ENCODE peak calls at places on chromosomes 5 and 9, in four cellular contexts. One of them, this sample, is unnamed.
A peak's percentile ranks its signal among the peaks of the same experiment; 100 is the strongest.

GRCh38 chr5:74503-75109 is 17.4 kb upstream of the PLEKHG4B start:
- DNase-seq in mammary epithelial cell: no peak
- DNase-seq in body of pancreas: no peak
- DNase-seq in CD8-positive, alpha-beta T cell: no peak
- DNase-seq in this sample: no peak

GRCh38 chr9:91033802-91034201 is 232.2 kb downstream of the SYK start:
- DNase-seq in mammary epithelial cell: no peak
- DNase-seq in body of pancreas: no peak
- DNase-seq in CD8-positive, alpha-beta T cell: peak; percentile 51
- DNase-seq in this sample: peak; percentile 37

GRCh38 chr5:147455822-147456221 is 54.0 kb downstream of the DPYSL3 start:
- DNase-seq in mammary epithelial cell: no peak
- DNase-seq in body of pancreas: no peak
- DNase-seq in CD8-positive, alpha-beta T cell: no peak
- DNase-seq in this sample: no peak

GRCh38 chr5:136080483-136081180 is 51.8 kb downstream of the TGFBI start:
- DNase-seq in mammary epithelial cell: peak; percentile 95
- DNase-seq in body of pancreas: peak; percentile 84
- DNase-seq in CD8-positive, alpha-beta T cell: peak; percentile 44
- DNase-seq in this sample: peak; percentile 58

GRCh38 chr9:136944094-136944518 is 432 bp downstream of the FBXW5 start:
- DNase-seq in mammary epithelial cell: peak; percentile 43
- DNase-seq in body of pancreas: peak; percentile 53
- DNase-seq in CD8-positive, alpha-beta T cell: peak; percentile 31
- DNase-seq in this sample: no peak

GRCh38 chr5:28766565-28767158 is 1728.3 kb upstream of the CDH9 start:
- DNase-seq in mammary epithelial cell: peak; percentile 24
- DNase-seq in body of pancreas: no peak
- DNase-seq in CD8-positive, alpha-beta T cell: no peak
- DNase-seq in this sample: no peak

GRCh38 chr5:6819521-6819920 is 106.3 kb downstream of the TENT4A start:
- DNase-seq in mammary epithelial cell: no peak
- DNase-seq in body of pancreas: no peak
- DNase-seq in CD8-positive, alpha-beta T cell: no peak
- DNase-seq in this sample: no peak

GRCh38 chr5:159419567-159419966 is 89.3 kb upstream of the IL12B start:
- DNase-seq in mammary epithelial cell: no peak
- DNase-seq in body of pancreas: no peak
- DNase-seq in CD8-positive, alpha-beta T cell: no peak
- DNase-seq in this sample: no peak

GRCh38 chr5:44046581-44047327 is 342.5 kb downstream of the FGF10 start:
- DNase-seq in mammary epithelial cell: no peak
- DNase-seq in body of pancreas: peak; percentile 11
- DNase-seq in CD8-positive, alpha-beta T cell: no peak
- DNase-seq in this sample: no peak

GRCh38 chr5:180670586-180671359 is 21.4 kb upstream of the FLT4 start:
- DNase-seq in mammary epithelial cell: peak; percentile 13
- DNase-seq in body of pancreas: peak; percentile 69
- DNase-seq in CD8-positive, alpha-beta T cell: peak; percentile 50
- DNase-seq in this sample: no peak

GRCh38 chr5:14343376-14343775 is 200.2 kb downstream of the TRIO start:
- DNase-seq in mammary epithelial cell: no peak
- DNase-seq in body of pancreas: no peak
- DNase-seq in CD8-positive, alpha-beta T cell: no peak
- DNase-seq in this sample: no peak

GRCh38 chr5:73443725-73444498 is 4.7 kb downstream of the FOXD1 start:
- DNase-seq in mammary epithelial cell: no peak
- DNase-seq in body of pancreas: no peak
- DNase-seq in CD8-positive, alpha-beta T cell: no peak
- DNase-seq in this sample: no peak

GRCh38 chr5:170597109-170597741 is 93.4 kb downstream of the KCNIP1 start:
- DNase-seq in mammary epithelial cell: peak; percentile 95
- DNase-seq in body of pancreas: no peak
- DNase-seq in CD8-positive, alpha-beta T cell: no peak
- DNase-seq in this sample: no peak

GRCh38 chr9:37908698-37909186 is 4.8 kb upstream of the SLC25A51 start:
- DNase-seq in mammary epithelial cell: peak; percentile 64
- DNase-seq in body of pancreas: peak; percentile 71
- DNase-seq in CD8-positive, alpha-beta T cell: no peak
- DNase-seq in this sample: no peak

GRCh38 chr9:137482094-137482781 is 23.1 kb upstream of the NSMF start:
- DNase-seq in mammary epithelial cell: peak; percentile 89
- DNase-seq in body of pancreas: peak; percentile 54
- DNase-seq in CD8-positive, alpha-beta T cell: no peak
- DNase-seq in this sample: no peak

GRCh38 chr5:73126381-73126780 is 6.0 kb downstream of the TMEM171 start:
- DNase-seq in mammary epithelial cell: no peak
- DNase-seq in body of pancreas: no peak
- DNase-seq in CD8-positive, alpha-beta T cell: no peak
- DNase-seq in this sample: no peak

GRCh38 chr9:84953797-84954695 is 284.5 kb downstream of the NTRK2 start:
- DNase-seq in mammary epithelial cell: peak; percentile 73
- DNase-seq in body of pancreas: peak; percentile 81
- DNase-seq in CD8-positive, alpha-beta T cell: peak; percentile 38
- DNase-seq in this sample: no peak

GRCh38 chr9:4666042-4666699 is at the start of gene SPATA6L:
- DNase-seq in mammary epithelial cell: peak; percentile 48
- DNase-seq in body of pancreas: peak; percentile 80
- DNase-seq in CD8-positive, alpha-beta T cell: peak; percentile 54
- DNase-seq in this sample: peak; percentile 29

GRCh38 chr9:97525451-97525850 is 24.0 kb downstream of the TMOD1 start:
- DNase-seq in mammary epithelial cell: peak; percentile 86
- DNase-seq in body of pancreas: no peak
- DNase-seq in CD8-positive, alpha-beta T cell: no peak
- DNase-seq in this sample: no peak

GRCh38 chr9:113296796-113297558 is 6.2 kb downstream of the RNF183 start:
- DNase-seq in mammary epithelial cell: no peak
- DNase-seq in body of pancreas: no peak
- DNase-seq in CD8-positive, alpha-beta T cell: no peak
- DNase-seq in this sample: no peak

GRCh38 chr9:136551401-136552116 is 5.7 kb upstream of the NOTCH1 start:
- DNase-seq in mammary epithelial cell: peak; percentile 88
- DNase-seq in body of pancreas: peak; percentile 72
- DNase-seq in CD8-positive, alpha-beta T cell: no peak
- DNase-seq in this sample: no peak

GRCh38 chr5:157196045-157196444 is 15.4 kb downstream of the ITK start:
- DNase-seq in mammary epithelial cell: no peak
- DNase-seq in body of pancreas: no peak
- DNase-seq in CD8-positive, alpha-beta T cell: no peak
- DNase-seq in this sample: no peak

GRCh38 chr9:92971121-92971520 is 23.8 kb downstream of the FGD3 start:
- DNase-seq in mammary epithelial cell: no peak
- DNase-seq in body of pancreas: no peak
- DNase-seq in CD8-positive, alpha-beta T cell: peak; percentile 8
- DNase-seq in this sample: no peak

GRCh38 chr9:1604942-1605560 is 410.1 kb upstream of the SMARCA2 start:
- DNase-seq in mammary epithelial cell: peak; percentile 8
- DNase-seq in body of pancreas: no peak
- DNase-seq in CD8-positive, alpha-beta T cell: no peak
- DNase-seq in this sample: no peak

GRCh38 chr5:176692326-176692725 is 45.0 kb downstream of the TSPAN17 start:
- DNase-seq in mammary epithelial cell: no peak
- DNase-seq in body of pancreas: no peak
- DNase-seq in CD8-positive, alpha-beta T cell: no peak
- DNase-seq in this sample: no peak

GRCh38 chr5:15286659-15287058 is 213.3 kb upstream of the FBXL7 start:
- DNase-seq in mammary epithelial cell: no peak
- DNase-seq in body of pancreas: no peak
- DNase-seq in CD8-positive, alpha-beta T cell: no peak
- DNase-seq in this sample: no peak

GRCh38 chr9:107881625-107882300 is 392.2 kb upstream of the KLF4 start:
- DNase-seq in mammary epithelial cell: peak; percentile 31
- DNase-seq in body of pancreas: no peak
- DNase-seq in CD8-positive, alpha-beta T cell: no peak
- DNase-seq in this sample: no peak

GRCh38 chr5:109455598-109456096 is 45.9 kb upstream of the PJA2 start:
- DNase-seq in mammary epithelial cell: peak; percentile 100
- DNase-seq in body of pancreas: peak; percentile 19
- DNase-seq in CD8-positive, alpha-beta T cell: no peak
- DNase-seq in this sample: no peak

GRCh38 chr5:150109921-150110320 is 23.6 kb upstream of the CSF1R start:
- DNase-seq in mammary epithelial cell: peak; percentile 59
- DNase-seq in body of pancreas: no peak
- DNase-seq in CD8-positive, alpha-beta T cell: no peak
- DNase-seq in this sample: no peak

GRCh38 chr9:128625391-128626145 is 31.1 kb downstream of the DYNC2I2 start:
- DNase-seq in mammary epithelial cell: no peak
- DNase-seq in body of pancreas: peak; percentile 71
- DNase-seq in CD8-positive, alpha-beta T cell: no peak
- DNase-seq in this sample: no peak

GRCh38 chr9:128626181-128626580 is 30.5 kb downstream of the DYNC2I2 start:
- DNase-seq in mammary epithelial cell: no peak
- DNase-seq in body of pancreas: no peak
- DNase-seq in CD8-positive, alpha-beta T cell: no peak
- DNase-seq in this sample: no peak

GRCh38 chr9:128627127-128627715 is 29.4 kb downstream of the DYNC2I2 start:
- DNase-seq in mammary epithelial cell: no peak
- DNase-seq in body of pancreas: no peak
- DNase-seq in CD8-positive, alpha-beta T cell: no peak
- DNase-seq in this sample: no peak

GRCh38 chr9:128621730-128622455 is 34.8 kb downstream of the DYNC2I2 start:
- DNase-seq in mammary epithelial cell: peak; percentile 72
- DNase-seq in body of pancreas: no peak
- DNase-seq in CD8-positive, alpha-beta T cell: no peak
- DNase-seq in this sample: no peak

GRCh38 chr9:128624566-128624965 is 32.1 kb downstream of the DYNC2I2 start:
- DNase-seq in mammary epithelial cell: no peak
- DNase-seq in body of pancreas: no peak
- DNase-seq in CD8-positive, alpha-beta T cell: no peak
- DNase-seq in this sample: no peak
- H3K27ac ChIP-seq in mammary epithelial cell: no peak overlapping the region
- H3K27ac ChIP-seq in body of pancreas: no peak overlapping the region
- H3K27ac ChIP-seq in CD8-positive, alpha-beta T cell: no peak overlapping the region
- H3K27ac ChIP-seq in this sample: no peak overlapping the region

DNA sequence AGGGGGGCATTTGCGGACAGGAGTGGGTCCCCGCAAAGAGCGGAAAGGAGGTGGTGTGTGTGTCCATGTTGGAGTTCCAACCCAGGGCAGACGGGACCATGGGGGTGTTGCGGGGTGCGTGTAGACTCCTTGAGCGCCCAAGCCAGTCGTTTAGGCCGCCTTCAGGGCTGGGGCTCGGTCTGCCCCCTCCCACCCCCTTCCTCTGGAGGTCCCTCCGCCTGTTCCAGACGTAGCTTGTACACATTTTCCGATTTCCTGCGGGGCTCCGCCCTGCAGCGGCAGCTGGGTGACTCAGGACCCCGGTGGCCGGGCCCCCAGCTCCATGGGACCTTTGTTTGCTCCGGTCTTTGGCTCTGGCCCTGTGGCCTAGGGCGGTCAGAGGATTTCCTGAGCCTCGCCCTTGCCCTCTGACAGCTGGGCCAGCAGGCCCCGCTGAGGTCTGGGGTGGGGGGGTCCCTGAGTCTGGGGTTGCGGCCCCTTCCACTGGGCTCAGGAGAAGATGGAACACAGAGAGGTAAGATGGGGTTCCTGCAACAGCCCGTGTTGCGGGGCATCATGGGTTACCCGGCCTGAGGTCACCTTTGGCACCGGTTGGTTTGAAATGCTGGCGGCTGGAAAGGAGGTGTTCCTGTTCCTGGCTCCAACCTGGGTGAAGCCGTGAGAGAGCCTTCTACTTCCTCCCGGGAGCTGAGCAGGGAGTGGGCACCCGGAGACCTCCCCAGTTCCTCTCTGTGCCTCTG is 1.5 kb downstream of the PKN3 start:
- DNase-seq in mammary epithelial cell: no peak
- DNase-seq in body of pancreas: peak; percentile 59
- DNase-seq in CD8-positive, alpha-beta T cell: no peak
- DNase-seq in this sample: no peak
- H3K4me3 ChIP-seq in mammary epithelial cell: no peak overlapping the region
- H3K4me3 ChIP-seq in body of pancreas: no peak overlapping the region
- H3K4me3 ChIP-seq in CD8-positive, alpha-beta T cell: no peak overlapping the region
- H3K4me3 ChIP-seq in this sample: peak overlapping the region; percentile 68

GRCh38 chr9:121720992-121721350 is 69.5 kb downstream of the DAB2IP start:
- DNase-seq in mammary epithelial cell: peak; percentile 21
- DNase-seq in body of pancreas: no peak
- DNase-seq in CD8-positive, alpha-beta T cell: no peak
- DNase-seq in this sample: no peak
- H3K27ac ChIP-seq in mammary epithelial cell: peak overlapping the region; percentile 35
- H3K27ac ChIP-seq in body of pancreas: peak overlapping the region; percentile 84
- H3K27ac ChIP-seq in CD8-positive, alpha-beta T cell: no peak overlapping the region
- H3K27ac ChIP-seq in this sample: no peak overlapping the region

GRCh38 chr5:54017580-54017979 is 292.8 kb downstream of the ARL15 start:
- DNase-seq in mammary epithelial cell: no peak
- DNase-seq in body of pancreas: no peak
- DNase-seq in CD8-positive, alpha-beta T cell: no peak
- DNase-seq in this sample: no peak

GRCh38 chr5:54024466-54024865 is 285.9 kb downstream of the ARL15 start:
- DNase-seq in mammary epithelial cell: peak; percentile 41
- DNase-seq in body of pancreas: no peak
- DNase-seq in CD8-positive, alpha-beta T cell: no peak
- DNase-seq in this sample: no peak

GRCh38 chr5:54018438-54018837 is 291.9 kb downstream of the ARL15 start:
- DNase-seq in mammary epithelial cell: no peak
- DNase-seq in body of pancreas: no peak
- DNase-seq in CD8-positive, alpha-beta T cell: no peak
- DNase-seq in this sample: no peak

GRCh38 chr5:54021413-54022155 is 288.8 kb downstream of the ARL15 start:
- DNase-seq in mammary epithelial cell: peak; percentile 10
- DNase-seq in body of pancreas: no peak
- DNase-seq in CD8-positive, alpha-beta T cell: no peak
- DNase-seq in this sample: no peak

DNA sequence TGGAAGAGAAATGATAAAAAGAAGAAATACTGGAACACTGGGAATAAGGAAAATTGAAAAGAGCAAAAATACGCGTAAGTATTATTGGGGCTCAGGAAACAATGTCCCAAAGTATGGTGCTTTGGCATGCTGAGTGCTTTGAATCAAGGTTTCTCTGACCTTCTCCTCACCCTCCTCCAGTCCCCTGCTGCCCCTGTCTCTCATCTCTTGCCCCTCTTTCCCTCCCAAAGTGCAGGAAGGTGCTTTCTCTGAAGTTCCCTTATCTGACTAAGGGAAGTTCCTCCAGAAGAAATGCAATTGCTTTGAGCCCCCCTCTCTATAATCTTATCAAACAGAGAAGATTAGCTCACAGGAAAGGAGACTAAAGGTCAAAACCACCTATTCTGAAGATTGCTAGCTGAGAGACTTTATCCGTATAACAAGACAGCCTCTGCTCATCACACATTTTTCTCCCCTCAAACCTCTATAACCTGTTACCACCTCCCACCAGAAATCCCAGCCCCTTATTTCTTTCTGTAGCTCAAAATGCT is 288.2 kb downstream of the ARL15 start:
- DNase-seq in mammary epithelial cell: no peak
- DNase-seq in body of pancreas: no peak
- DNase-seq in CD8-positive, alpha-beta T cell: no peak
- DNase-seq in this sample: no peak
- H3K4me3 ChIP-seq in mammary epithelial cell: no peak overlapping the region
- H3K4me3 ChIP-seq in body of pancreas: no peak overlapping the region
- H3K4me3 ChIP-seq in CD8-positive, alpha-beta T cell: no peak overlapping the region
- H3K4me3 ChIP-seq in this sample: no peak overlapping the region

DNA sequence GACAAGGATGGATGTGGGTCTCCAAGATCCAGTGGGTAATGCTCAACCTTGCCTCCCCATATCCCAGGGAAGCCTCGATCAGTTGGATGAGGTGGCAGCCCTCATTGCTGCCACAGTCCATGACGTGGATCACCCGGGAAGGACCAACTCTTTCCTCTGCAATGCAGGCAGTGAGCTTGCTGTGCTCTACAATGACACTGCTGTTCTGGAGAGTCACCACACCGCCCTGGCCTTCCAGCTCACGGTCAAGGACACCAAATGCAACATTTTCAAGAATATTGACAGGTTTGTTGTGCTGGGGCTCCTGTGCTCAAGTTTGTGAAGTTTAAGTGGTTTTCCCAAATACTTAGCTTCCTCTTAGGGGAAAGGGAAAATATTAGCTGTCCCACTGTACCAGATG is 74.0 kb downstream of the WDR41 start:
- DNase-seq in mammary epithelial cell: no peak
- DNase-seq in body of pancreas: no peak
- DNase-seq in CD8-positive, alpha-beta T cell: no peak
- DNase-seq in this sample: no peak
- H3K27ac ChIP-seq in mammary epithelial cell: no peak overlapping the region
- H3K27ac ChIP-seq in body of pancreas: no peak overlapping the region
- H3K27ac ChIP-seq in CD8-positive, alpha-beta T cell: no peak overlapping the region
- H3K27ac ChIP-seq in this sample: no peak overlapping the region